ENCODE peak calls at places on chromosomes 6 and 20, in five cellular contexts. V, P, L, Z and I are unnamed samples.

GRCh38 chr6:114167583-114168576 is 174.9 kb downstream of the HS3ST5 start:
- DNase-seq in V (no peak), P (no peak), L (no peak), Z (no peak), I (no peak)

GRCh38 chr20:8464368-8464767 is 332.3 kb downstream of the PLCB1 start:
- DNase-seq in V (no peak), P (no peak), L (peak; percentile 30), Z (peak; percentile 51), I (no peak)

GRCh38 chr6:113560376-113560775 is 296.8 kb upstream of the MARCKS start:
- DNase-seq in V (no peak), P (no peak), L (no peak), Z (no peak), I (no peak)

GRCh38 chr6:161954077-161954476 is 680.2 kb upstream of the AGPAT4 start:
- DNase-seq in V (no peak), P (no peak), L (no peak), Z (no peak), I (no peak)

GRCh38 chr6:170224694-170225660 is 65.9 kb downstream of the DLL1 start:
- DNase-seq in V (no peak), P (peak; percentile 5), L (no peak), Z (peak; percentile 44), I (no peak)

GRCh38 chr6:98844244-98845161 is 10.1 kb downstream of the POU3F2 start:
- DNase-seq in V (no peak), P (no peak), L (no peak), Z (no peak), I (no peak)

GRCh38 chr20:62347151-62347404 is 20.0 kb downstream of the LAMA5 start:
- DNase-seq in V (no peak), P (no peak), L (no peak), Z (no peak), I (no peak)

GRCh38 chr6:90417385-90417784 is 120.7 kb upstream of the BACH2 start:
- DNase-seq in V (no peak), P (no peak), L (no peak), Z (no peak), I (peak; percentile 10)

GRCh38 chr20:59831901-59832240 is 101.6 kb downstream of the SYCP2 start:
- DNase-seq in V (no peak), P (no peak), L (no peak), Z (no peak), I (no peak)

GRCh38 chr6:37622639-37623038 is 75.0 kb downstream of the MDGA1 start:
- DNase-seq in V (no peak), P (no peak), L (no peak), Z (no peak), I (no peak)

GRCh38 chr6:125044066-125044465 is 81.8 kb downstream of the RNF217 start:
- DNase-seq in V (no peak), P (no peak), L (no peak), Z (no peak), I (no peak)

GRCh38 chr6:108341312-108341711 is 46.5 kb downstream of the AFG1L start:
- DNase-seq in V (no peak), P (no peak), L (no peak), Z (no peak), I (no peak)

GRCh38 chr20:60695223-60695622 is 556.8 kb upstream of the CDH4 start:
- DNase-seq in V (no peak), P (no peak), L (peak; percentile 61), Z (peak; percentile 86), I (no peak)

GRCh38 chr6:106223300-106223930 is 102.1 kb downstream of the ATG5 start:
- DNase-seq in V (peak; percentile 47), P (peak; percentile 35), L (peak; percentile 90), Z (peak; percentile 79), I (peak; percentile 44)

GRCh38 chr6:74091133-74091793 is 395.3 kb downstream of the CD109 start:
- DNase-seq in V (no peak), P (no peak), L (peak; percentile 62), Z (peak; percentile 58), I (no peak)

GRCh38 chr6:35365599-35366596 is 23.5 kb downstream of the PPARD start:
- DNase-seq in V (no peak), P (no peak), L (peak; percentile 25), Z (no peak), I (no peak)

GRCh38 chr20:12409501-12409900 is 491.8 kb downstream of the BTBD3 start:
- DNase-seq in V (no peak), P (no peak), L (no peak), Z (no peak), I (no peak)

GRCh38 chr6:22804620-22805271 is 235.4 kb downstream of the HDGFL1 start:
- DNase-seq in V (no peak), P (no peak), L (no peak), Z (no peak), I (no peak)

GRCh38 chr6:18405477-18406293 is 18.5 kb downstream of the RNF144B start:
- DNase-seq in V (no peak), P (peak; percentile 98), L (peak; percentile 96), Z (peak; percentile 96), I (no peak)

GRCh38 chr6:34922177-34922663 is 33.2 kb downstream of the ANKS1A start:
- DNase-seq in V (no peak), P (no peak), L (peak; percentile 89), Z (peak; percentile 81), I (no peak)

GRCh38 chr6:167574431-167575097 is 249.7 kb downstream of the TTLL2 start:
- DNase-seq in V (no peak), P (no peak), L (peak; percentile 3), Z (no peak), I (peak; percentile 28)

GRCh38 chr6:162190936-162191335 is 536.6 kb downstream of the PRKN start:
- DNase-seq in V (no peak), P (no peak), L (no peak), Z (no peak), I (no peak)

GRCh38 chr6:106244931-106245330 is 80.6 kb downstream of the ATG5 start:
- DNase-seq in V (no peak), P (no peak), L (no peak), Z (no peak), I (no peak)

GRCh38 chr6:7819641-7820040 is 90.9 kb downstream of the TXNDC5 start:
- DNase-seq in V (no peak), P (peak; percentile 67), L (peak; percentile 66), Z (peak; percentile 42), I (no peak)

GRCh38 chr20:35702051-35702823 is 3.0 kb downstream of the ROMO1 start:
- DNase-seq in V (no peak), P (peak; percentile 58), L (peak; percentile 47), Z (peak; percentile 79), I (peak; percentile 22)

GRCh38 chr20:23399568-23400241 is 21.6 kb downstream of the NAPB start:
- DNase-seq in V (no peak), P (no peak), L (peak; percentile 54), Z (peak; percentile 58), I (peak; percentile 55)

GRCh38 chr6:100446115-100446921 is 18.4 kb downstream of the SIM1 start:
- DNase-seq in V (no peak), P (no peak), L (no peak), Z (no peak), I (no peak)

GRCh38 chr6:52020961-52021570 is 66.3 kb downstream of the PKHD1 start:
- DNase-seq in V (no peak), P (no peak), L (peak; percentile 55), Z (peak; percentile 34), I (no peak)

GRCh38 chr20:51135926-51136325 is 113.0 kb upstream of the KCNG1 start:
- DNase-seq in V (no peak), P (no peak), L (no peak), Z (no peak), I (no peak)
- H3K4me3 ChIP-seq in V (no peak overlapping the region), P (no peak overlapping the region), L (no peak overlapping the region), Z (no peak overlapping the region), I (no peak overlapping the region)

DNA sequence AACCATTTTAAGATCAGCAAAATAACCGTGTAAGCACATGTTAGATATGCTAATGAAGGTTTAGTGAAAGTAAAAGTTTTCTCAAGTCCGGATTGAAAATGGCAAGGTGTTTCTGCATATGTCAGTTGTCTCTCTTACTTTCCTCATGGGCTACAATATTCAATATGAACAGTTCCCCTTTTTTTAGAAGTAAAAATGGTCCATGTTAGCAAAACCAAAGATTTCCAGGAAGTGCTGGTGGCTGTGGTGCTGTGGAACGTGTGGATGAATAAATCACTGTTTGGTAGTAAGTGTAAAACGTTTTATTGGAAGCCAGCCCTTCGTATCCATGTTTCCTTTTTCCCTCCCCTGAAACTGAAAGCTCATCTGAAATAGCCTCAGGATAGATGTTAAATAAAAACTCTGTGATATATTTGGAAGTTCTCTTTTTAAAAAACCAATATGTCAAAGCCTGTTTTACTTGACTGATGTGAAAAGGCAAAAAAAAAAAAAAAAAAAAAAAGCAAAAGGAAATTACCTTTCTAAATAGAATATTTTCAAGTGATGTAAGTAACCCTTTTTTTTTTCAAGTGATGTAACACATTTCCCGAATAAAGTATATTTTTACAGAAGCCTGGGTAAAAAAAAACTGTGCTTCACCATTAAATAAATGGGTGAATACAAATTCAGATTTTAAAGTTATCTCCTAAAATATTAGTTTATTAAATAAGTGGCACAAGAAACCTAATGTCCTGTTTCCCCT is 41.9 kb downstream of the PLEKHG1 start:
- DNase-seq in V (no peak), P (no peak), L (no peak), Z (no peak), I (no peak)
- H3K4me3 ChIP-seq in V (no peak overlapping the region), P (no peak overlapping the region), L (no peak overlapping the region), Z (no peak overlapping the region), I (no peak overlapping the region)

DNA sequence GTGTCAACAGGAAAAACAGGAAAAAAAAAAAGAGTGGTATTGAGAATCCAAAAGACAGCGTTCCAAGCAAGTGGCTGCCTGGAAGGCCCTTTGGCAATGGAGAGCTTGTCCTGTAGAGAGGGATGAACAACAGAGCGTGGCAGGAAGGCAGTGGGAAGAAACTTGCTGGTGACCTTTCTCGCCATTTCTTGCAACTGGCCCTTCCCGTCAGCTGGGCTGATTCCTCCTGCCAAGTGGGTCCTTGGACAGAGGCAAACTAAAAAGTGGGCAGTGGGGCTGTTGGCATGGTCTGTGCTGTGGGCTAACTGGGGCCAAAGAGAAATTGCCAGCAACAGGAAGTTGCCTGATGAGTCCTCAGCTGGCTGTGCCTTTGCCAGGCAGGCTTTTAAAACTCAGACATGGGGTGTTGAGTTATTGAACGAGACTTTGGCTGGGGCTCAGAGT is 43.9 kb upstream of the CLDN20 start:
- DNase-seq in V (no peak), P (no peak), L (no peak), Z (no peak), I (no peak)
- H3K4me3 ChIP-seq in V (no peak overlapping the region), P (no peak overlapping the region), L (no peak overlapping the region), Z (no peak overlapping the region), I (no peak overlapping the region)

GRCh38 chr20:63856111-63856511 is 5.2 kb upstream of the ABHD16B start:
- DNase-seq in V (no peak), P (no peak), L (no peak), Z (no peak), I (no peak)
- H3K4me3 ChIP-seq in V (no peak overlapping the region), P (no peak overlapping the region), L (no peak overlapping the region), Z (no peak overlapping the region), I (no peak overlapping the region)

GRCh38 chr6:144349690-144350132 is 64.6 kb downstream of the UTRN start:
- DNase-seq in V (no peak), P (no peak), L (peak; percentile 85), Z (peak; percentile 53), I (no peak)
- H3K4me3 ChIP-seq in V (no peak overlapping the region), P (no peak overlapping the region), L (no peak overlapping the region), Z (no peak overlapping the region), I (no peak overlapping the region)